ENCODE peak calls at places on chromosomes 13 and 19, in eight cellular contexts. R is RWPE2, B is B cell, V is A549, I is foreskin keratinocyte, E is foreskin fibroblast, Z is epithelial cell of esophagus, T is fibroblast of lung. M is an unnamed sample.

GRCh38 chr13:94239135-94239534 is 240.3 kb downstream of the DCT start:
- DNase-seq in R (no peak), B (no peak), V (no peak), I (no peak), E (peak; percentile 76), Z (peak; percentile 16), T (peak; percentile 88), M (no peak)

GRCh38 chr19:41321600-41322270 is 11.8 kb downstream of the CCDC97 start:
- DNase-seq in R (no peak), B (peak; percentile 53), V (peak; percentile 95), I (no peak), E (peak; percentile 67), Z (peak; percentile 20), T (peak; percentile 86), M (no peak)

GRCh38 chr19:39544201-39544903 is 4.4 kb upstream of the EID2 start:
- DNase-seq in R (no peak), B (no peak), V (no peak), I (no peak), E (peak; percentile 14), Z (peak; percentile 73), T (peak; percentile 29), M (no peak)

GRCh38 chr19:48629297-48629598 is 7.9 kb downstream of the DBP start:
- DNase-seq in R (no peak), B (no peak), V (no peak), I (no peak), E (no peak), Z (no peak), T (no peak), M (no peak)

GRCh38 chr13:34025746-34026145 is 207.8 kb downstream of the RFC3 start:
- DNase-seq in R (no peak), B (no peak), V (no peak), I (no peak), E (peak; percentile 81), Z (peak; percentile 53), T (peak; percentile 89), M (no peak)

GRCh38 chr19:6068711-6069110 is 41.6 kb downstream of the RFX2 start:
- DNase-seq in R (no peak), B (no peak), V (no peak), I (no peak), E (no peak), Z (no peak), T (no peak), M (peak; percentile 8)

GRCh38 chr19:19040417-19040816 is 7.0 kb downstream of the ARMC6 start:
- DNase-seq in R (no peak), B (no peak), V (no peak), I (no peak), E (peak; percentile 81), Z (peak; percentile 55), T (peak; percentile 65), M (no peak)

GRCh38 chr19:11195169-11195568 is 2.2 kb downstream of the KANK2 start:
- DNase-seq in R (no peak), B (no peak), V (no peak), I (no peak), E (no peak), Z (no peak), T (no peak), M (no peak)

GRCh38 chr19:33508941-33509614 is 12.5 kb downstream of the PEPD start:
- DNase-seq in R (no peak), B (no peak), V (no peak), I (no peak), E (no peak), Z (no peak), T (peak; percentile 82), M (no peak)

GRCh38 chr13:106795847-106796246 is 227.9 kb upstream of the ARGLU1 start:
- DNase-seq in R (no peak), B (no peak), V (no peak), I (no peak), E (no peak), Z (peak; percentile 4), T (no peak), M (no peak)

GRCh38 chr19:57477191-57478008 is at the start of gene ZNF772:
- DNase-seq in R (peak; percentile 85), B (peak; percentile 90), V (peak; percentile 89), I (peak; percentile 81), E (peak; percentile 90), Z (peak; percentile 94), T (peak; percentile 94), M (peak; percentile 92)

GRCh38 chr19:5547881-5548280 is 19.9 kb downstream of the TINCR start:
- DNase-seq in R (no peak), B (no peak), V (peak; percentile 47), I (no peak), E (peak; percentile 36), Z (peak; percentile 63), T (no peak), M (no peak)

GRCh38 chr13:37192986-37193385 is 87.5 kb upstream of the CSNK1A1L start:
- DNase-seq in R (no peak), B (no peak), V (no peak), I (no peak), E (no peak), Z (peak; percentile 53), T (peak; percentile 37), M (no peak)

GRCh38 chr19:3151563-3152430 is 16.0 kb downstream of the GNA15 start:
- DNase-seq in R (no peak), B (no peak), V (no peak), I (no peak), E (peak; percentile 26), Z (peak; percentile 40), T (no peak), M (no peak)

GRCh38 chr19:9986787-9987281 is 23.5 kb downstream of the COL5A3 start:
- DNase-seq in R (no peak), B (no peak), V (no peak), I (no peak), E (peak; percentile 43), Z (no peak), T (peak; percentile 56), M (no peak)

GRCh38 chr19:18541258-18541991 is 1.9 kb downstream of the FKBP8 start:
- DNase-seq in R (no peak), B (peak; percentile 24), V (no peak), I (no peak), E (peak; percentile 53), Z (peak; percentile 40), T (peak; percentile 16), M (no peak)

GRCh38 chr19:14770944-14771839 is 7.2 kb downstream of the ADGRE2 start:
- DNase-seq in R (peak; percentile 21), B (no peak), V (no peak), I (no peak), E (no peak), Z (no peak), T (no peak), M (peak; percentile 14)

GRCh38 chr19:28239270-28239669 is 973.7 kb downstream of the UQCRFS1 start:
- DNase-seq in R (no peak), B (no peak), V (no peak), I (no peak), E (no peak), Z (no peak), T (no peak), M (no peak)
- TF ChIP-seq CTCF in R (no peak), B (no peak), V (no peak), I (no peak), E (no peak), Z (no peak), T (no peak), M (peak; percentile 51)

DNA sequence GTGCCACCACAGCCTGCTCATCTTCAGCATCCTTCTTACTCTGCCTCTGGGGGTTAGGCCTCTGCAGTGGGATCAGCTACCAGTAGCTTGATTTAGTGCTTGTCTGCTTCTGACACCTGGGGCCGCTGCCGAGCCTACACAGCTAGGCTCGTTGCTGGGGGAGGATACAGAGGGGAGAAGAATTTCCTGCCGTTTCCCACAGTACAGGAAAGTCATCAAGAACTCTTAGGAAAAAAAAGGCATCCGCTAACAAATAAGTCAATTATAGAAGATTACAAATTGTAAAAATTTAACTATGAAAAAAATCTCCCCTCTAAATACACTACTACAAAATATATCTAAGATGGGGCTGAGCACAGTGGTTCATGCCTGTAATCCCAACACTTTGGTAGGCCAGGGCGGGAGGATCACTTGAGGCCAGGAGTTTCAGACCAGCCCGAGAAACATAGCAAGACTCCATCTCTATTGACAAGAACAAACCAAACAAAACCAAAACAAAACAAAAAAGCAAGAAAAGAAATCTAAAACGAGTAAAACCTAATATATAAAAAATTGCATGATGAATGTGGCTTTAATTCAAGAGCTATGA is 26.7 kb downstream of the LATS2 start:
- DNase-seq in R (no peak), B (no peak), V (no peak), I (no peak), E (no peak), Z (no peak), T (peak; percentile 79), M (no peak)
- TF ChIP-seq CTCF in R (no peak), B (no peak), V (no peak), I (no peak), E (no peak), Z (no peak), T (no peak), M (peak; percentile 45)

DNA sequence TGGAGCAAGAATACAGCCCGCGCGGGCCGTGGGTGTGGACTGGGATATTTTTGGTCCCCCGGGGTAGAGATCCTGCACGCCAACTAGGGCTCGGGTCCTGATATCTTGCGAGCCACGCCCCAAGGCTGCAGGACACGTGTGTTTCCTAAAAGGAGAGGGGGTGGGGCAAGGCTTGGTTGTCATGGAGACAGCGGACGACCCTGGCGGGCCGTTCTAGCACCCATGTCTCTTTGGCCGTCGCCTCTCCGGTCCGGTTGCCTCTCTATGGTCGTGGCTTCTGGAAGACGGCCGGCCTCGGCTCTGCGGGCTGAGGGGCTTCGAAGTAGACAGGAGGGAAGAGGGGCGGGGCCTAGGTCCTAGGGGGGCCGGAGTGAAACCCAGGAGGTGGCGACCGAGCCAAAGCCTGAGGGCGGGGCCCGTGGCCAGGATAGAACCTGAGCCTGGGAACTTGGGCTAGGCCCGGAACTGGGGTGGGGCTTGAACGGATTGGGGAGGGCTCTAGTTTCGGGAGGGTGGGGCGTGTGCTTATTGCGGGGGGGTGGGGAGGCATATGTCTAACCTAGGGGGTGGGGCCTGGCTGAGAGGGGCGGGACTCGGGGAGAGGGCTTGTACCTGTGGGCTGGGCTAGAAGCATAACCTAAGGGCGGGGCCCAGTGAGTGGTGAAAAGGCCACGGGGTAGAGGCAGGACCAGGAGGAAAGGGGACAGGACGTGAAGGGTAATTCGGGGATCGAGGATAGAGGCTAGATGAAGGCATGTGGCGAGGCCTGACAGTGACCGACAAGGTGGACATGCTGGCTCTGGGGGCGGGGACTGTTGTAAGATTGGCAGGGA is 737 bp upstream of the SLC27A1 start:
- DNase-seq in R (peak; percentile 98), B (peak; percentile 85), V (peak; percentile 57), I (peak; percentile 91), E (peak; percentile 95), Z (peak; percentile 98), T (peak; percentile 93), M (no peak)
- TF ChIP-seq CTCF in R (no peak), B (no peak), V (no peak), I (no peak), E (no peak), Z (no peak), T (no peak), M (peak; percentile 11)

DNA sequence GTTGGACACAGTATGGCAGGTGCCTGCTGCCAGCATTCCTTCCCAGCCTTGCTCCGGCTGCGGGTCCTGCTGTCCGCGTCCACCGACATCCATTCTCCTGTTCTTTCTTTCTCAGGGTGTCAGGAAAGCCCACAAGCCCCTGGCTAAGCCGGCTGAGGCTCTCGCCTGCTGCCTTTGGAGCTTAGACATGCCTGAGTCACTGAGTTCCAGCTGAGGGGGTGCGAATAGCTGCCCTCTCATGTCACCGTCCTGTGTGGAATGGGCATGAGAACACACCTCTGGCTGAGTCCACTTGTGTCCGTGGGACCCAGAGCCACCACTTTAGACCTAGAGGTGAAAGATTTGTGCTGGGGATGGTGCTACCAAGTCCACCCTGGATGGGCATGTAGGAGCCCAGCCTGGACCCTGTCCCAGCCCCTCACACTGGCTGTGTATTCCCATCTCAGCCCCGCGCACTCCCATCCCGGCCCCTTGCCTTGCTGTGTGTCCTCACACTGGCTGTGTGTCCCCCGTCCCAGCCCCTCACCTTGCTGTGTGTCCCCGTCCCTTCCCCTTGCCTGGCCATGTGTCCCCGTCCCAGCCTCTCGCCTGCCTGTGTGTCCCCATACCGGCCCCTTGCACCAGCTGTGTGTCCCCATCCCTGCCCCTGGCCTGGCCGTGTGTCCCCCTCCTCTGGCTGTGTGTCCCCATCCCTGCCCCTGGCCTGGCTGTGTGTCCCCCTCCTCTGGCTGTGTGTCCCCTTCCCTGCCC is 24.6 kb upstream of the IRS2 start:
- DNase-seq in R (no peak), B (no peak), V (no peak), I (no peak), E (no peak), Z (no peak), T (no peak), M (no peak)
- TF ChIP-seq CTCF in R (no peak), B (no peak), V (no peak), I (no peak), E (no peak), Z (no peak), T (no peak), M (no peak)

M was measured in chondrocyte.